ENCODE peak calls at places on chromosomes 11 and 22, in nine cellular contexts. O is A549; W is GM23338; D is CD4-positive, alpha-beta memory T cell; N is right cardiac atrium; T is cardiac muscle cell; B is Peyer's patch; E is Karpas-422; S is CD4-positive, CD25-positive, alpha-beta regulatory T cell. J is an unnamed sample. For H3K4me1, the result is how much of the 10 kb centered on the place peaks cover.

GRCh38 chr11:127474735-127475134 is 474.2 kb upstream of the KIRREL3 start:
- DNase-seq in O (no peak), W (no peak), D (no peak), N (no peak), T (no peak), B (no peak), E (no peak), S (no peak), J (no peak)

GRCh38 chr11:101487775-101488174 is 96.0 kb downstream of the TRPC6 start:
- DNase-seq in O (no peak), W (no peak), D (no peak), N (no peak), T (no peak), B (no peak), E (no peak), S (no peak), J (no peak)

GRCh38 chr11:70872950-70873735 is 379.2 kb downstream of the SHANK2 start:
- DNase-seq in O (no peak), W (peak), D (no peak), N (no peak), T (no peak), B (no peak), E (no peak), S (no peak), J (no peak)

GRCh38 chr11:28837599-28837998 is 729.4 kb downstream of the METTL15 start:
- DNase-seq in O (no peak), W (no peak), D (no peak), N (no peak), T (no peak), B (no peak), E (no peak), S (no peak), J (no peak)

GRCh38 chr11:119691020-119691666 is 37.9 kb downstream of the NECTIN1 start:
- DNase-seq in O (no peak), W (no peak), D (peak), N (no peak), T (no peak), B (no peak), E (peak), S (no peak), J (no peak)

GRCh38 chr22:30947163-30947820 is 21.3 kb downstream of the MORC2 start:
- DNase-seq in O (no peak), W (no peak), D (no peak), N (peak), T (no peak), B (no peak), E (no peak), S (no peak), J (no peak)

GRCh38 chr11:121444508-121444907 is 7.6 kb upstream of the SORL1 start:
- DNase-seq in O (no peak), W (no peak), D (no peak), N (no peak), T (no peak), B (no peak), E (peak), S (no peak), J (no peak)

GRCh38 chr11:113373306-113373705 is 14.3 kb upstream of the ANKK1 start:
- DNase-seq in O (no peak), W (no peak), D (no peak), N (no peak), T (no peak), B (no peak), E (no peak), S (no peak), J (no peak)

GRCh38 chr11:86559311-86559945 is 113.0 kb downstream of the ME3 start:
- DNase-seq in O (no peak), W (no peak), D (no peak), N (peak), T (peak), B (no peak), E (no peak), S (no peak), J (no peak)

GRCh38 chr22:43088616-43088978 is 594 bp downstream of the TTLL1 start:
- DNase-seq in O (no peak), W (no peak), D (no peak), N (no peak), T (no peak), B (no peak), E (no peak), S (no peak), J (no peak)

GRCh38 chr11:104798794-104799193 is 99.5 kb downstream of the CASP12 start:
- DNase-seq in O (no peak), W (no peak), D (peak), N (no peak), T (no peak), B (no peak), E (no peak), S (no peak), J (no peak)

GRCh38 chr22:43851058-43851978 is 11.0 kb downstream of the SULT4A1 start:
- DNase-seq in O (no peak), W (no peak), D (no peak), N (no peak), T (no peak), B (no peak), E (no peak), S (no peak), J (no peak)

GRCh38 chr11:117822031-117822521 is 2.5 kb downstream of the FXYD2 start:
- DNase-seq in O (no peak), W (peak), D (no peak), N (peak), T (peak), B (no peak), E (peak), S (no peak), J (peak)

GRCh38 chr11:65780770-65781151 is at the start of gene AP5B1:
- DNase-seq in O (peak), W (peak), D (peak), N (peak), T (peak), B (peak), E (peak), S (peak), J (no peak)

GRCh38 chr11:78268516-78269410 is 80.0 kb downstream of the USP35 start:
- DNase-seq in O (no peak), W (no peak), D (no peak), N (peak), T (no peak), B (no peak), E (no peak), S (no peak), J (no peak)

GRCh38 chr11:76239483-76240142 is 33.3 kb upstream of the WNT11 start:
- DNase-seq in O (no peak), W (no peak), D (no peak), N (no peak), T (no peak), B (no peak), E (no peak), S (no peak), J (no peak)

GRCh38 chr22:20957691-20958440 is 9.2 kb upstream of the AIFM3 start:
- DNase-seq in O (peak), W (peak), D (no peak), N (peak), T (peak), B (no peak), E (peak), S (no peak), J (no peak)

GRCh38 chr11:128157423-128158298 is 429.7 kb downstream of the ETS1 start:
- DNase-seq in O (peak), W (peak), D (peak), N (no peak), T (peak), B (peak), E (peak), S (peak), J (peak)

GRCh38 chr11:33377100-33377851 is 120.1 kb downstream of the HIPK3 start:
- DNase-seq in O (no peak), W (no peak), D (no peak), N (no peak), T (no peak), B (no peak), E (no peak), S (no peak), J (no peak)

GRCh38 chr11:111585371-111585770 is 16.9 kb upstream of the SIK2 start:
- DNase-seq in O (no peak), W (no peak), D (no peak), N (no peak), T (no peak), B (no peak), E (peak), S (no peak), J (no peak)

GRCh38 chr11:26028294-26028954 is 303.5 kb upstream of the ANO3 start:
- DNase-seq in O (no peak), W (no peak), D (no peak), N (no peak), T (no peak), B (no peak), E (no peak), S (no peak), J (no peak)

GRCh38 chr11:27183672-27184457 is 143.2 kb downstream of the BBOX1 start:
- DNase-seq in O (peak), W (peak), D (peak), N (peak), T (peak), B (peak), E (peak), S (peak), J (peak)

GRCh38 chr22:43824724-43825485 is 12.8 kb upstream of the EFCAB6 start:
- DNase-seq in O (no peak), W (no peak), D (no peak), N (no peak), T (no peak), B (no peak), E (no peak), S (no peak), J (no peak)

GRCh38 chr11:75239551-75240290 is 853 bp upstream of the TPBGL start:
- DNase-seq in O (no peak), W (peak), D (no peak), N (no peak), T (no peak), B (peak), E (no peak), S (no peak), J (no peak)

GRCh38 chr11:134468796-134469195 is 56.8 kb upstream of the B3GAT1 start:
- DNase-seq in O (no peak), W (no peak), D (no peak), N (no peak), T (no peak), B (no peak), E (no peak), S (no peak), J (no peak)

GRCh38 chr22:30028731-30029130 is 51.5 kb upstream of the HORMAD2 start:
- DNase-seq in O (no peak), W (no peak), D (no peak), N (no peak), T (no peak), B (no peak), E (no peak), S (no peak), J (no peak)

GRCh38 chr22:49419661-49420060 is 408.0 kb downstream of the BRD1 start:
- DNase-seq in O (no peak), W (no peak), D (no peak), N (no peak), T (no peak), B (no peak), E (no peak), S (no peak), J (no peak)

GRCh38 chr11:80758787-80759186 is 1318.0 kb upstream of the TENM4 start:
- DNase-seq in O (no peak), W (no peak), D (no peak), N (no peak), T (no peak), B (no peak), E (no peak), S (no peak), J (no peak)

GRCh38 chr11:97856666-97857065 is 1164.1 kb upstream of the CNTN5 start:
- DNase-seq in O (no peak), W (peak), D (no peak), N (no peak), T (no peak), B (no peak), E (no peak), S (no peak), J (no peak)

GRCh38 chr22:26670459-26670858 is 13.1 kb downstream of the MIAT start:
- DNase-seq in O (no peak), W (no peak), D (no peak), N (no peak), T (no peak), B (no peak), E (peak), S (no peak), J (no peak)

GRCh38 chr22:26663374-26663923 is 6.1 kb downstream of the MIAT start:
- DNase-seq in O (no peak), W (no peak), D (no peak), N (no peak), T (no peak), B (no peak), E (peak), S (no peak), J (no peak)

GRCh38 chr22:26669060-26669481 is 11.7 kb downstream of the MIAT start:
- DNase-seq in O (no peak), W (peak), D (no peak), N (no peak), T (peak), B (no peak), E (peak), S (no peak), J (peak)

GRCh38 chr22:26666035-26666338 is 8.6 kb downstream of the MIAT start:
- DNase-seq in O (no peak), W (no peak), D (no peak), N (no peak), T (no peak), B (no peak), E (no peak), S (no peak), J (no peak)

GRCh38 chr22:26667140-26667539 is 9.8 kb downstream of the MIAT start:
- DNase-seq in O (no peak), W (no peak), D (no peak), N (no peak), T (no peak), B (no peak), E (no peak), S (no peak), J (no peak)
- H3K4me1 ChIP-seq in O (under half), W (under half), D (half or more), N (under half), T (under half), B (under half), E (half or more), S (half or more), J (under half)

GRCh38 chr22:37897805-37898204 is 8.3 kb upstream of the MICALL1 start:
- DNase-seq in O (no peak), W (no peak), D (no peak), N (no peak), T (no peak), B (no peak), E (no peak), S (no peak), J (no peak)

GRCh38 chr22:37898441-37899181 is 7.5 kb upstream of the MICALL1 start:
- DNase-seq in O (no peak), W (peak), D (no peak), N (no peak), T (peak), B (no peak), E (no peak), S (no peak), J (peak)

GRCh38 chr22:37894939-37895670 is 11.0 kb upstream of the MICALL1 start:
- DNase-seq in O (no peak), W (peak), D (no peak), N (no peak), T (peak), B (no peak), E (no peak), S (no peak), J (no peak)

GRCh38 chr22:37896181-37896592 is 9.9 kb upstream of the MICALL1 start:
- DNase-seq in O (no peak), W (peak), D (peak), N (no peak), T (no peak), B (peak), E (no peak), S (no peak), J (no peak)

GRCh38 chr22:37896939-37897338 is 9.2 kb upstream of the MICALL1 start:
- DNase-seq in O (no peak), W (no peak), D (no peak), N (no peak), T (no peak), B (no peak), E (no peak), S (no peak), J (no peak)
- H3K4me1 ChIP-seq in O (under half), W (under half), D (under half), N (under half), T (under half), B (under half), E (under half), S (under half), J (under half)

GRCh38 chr11:61119055-61119454 is 16.8 kb downstream of the CD5 start:
- DNase-seq in O (no peak), W (no peak), D (no peak), N (no peak), T (no peak), B (no peak), E (no peak), S (no peak), J (no peak)
- H3K4me1 ChIP-seq in O (under half), W (under half), D (half or more), N (under half), T (under half), B (under half), E (under half), S (half or more), J (under half)

DNA sequence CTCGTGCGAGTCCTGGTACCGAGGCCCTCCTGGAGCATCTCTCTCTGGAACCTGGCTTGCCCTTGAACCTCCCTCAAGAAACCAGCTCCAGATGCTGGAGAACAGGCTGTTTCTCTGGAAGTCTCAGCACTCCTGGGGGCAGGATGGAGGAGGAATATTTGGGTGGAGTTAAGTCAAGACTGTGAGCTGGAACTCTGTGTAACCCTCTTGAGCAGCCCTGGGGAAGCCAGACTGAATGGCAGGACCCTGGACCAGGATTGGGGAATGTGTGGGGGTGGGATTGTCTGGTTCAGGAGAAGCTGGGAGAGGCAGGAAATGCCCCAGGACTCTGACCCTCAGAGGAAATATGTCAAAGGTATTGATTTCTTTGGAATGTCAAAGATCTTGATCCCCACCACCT is 7.7 kb downstream of the CREB3L1 start:
- DNase-seq in O (no peak), W (no peak), D (no peak), N (no peak), T (no peak), B (no peak), E (no peak), S (no peak), J (no peak)
- H3K4me1 ChIP-seq in O (under half), W (under half), D (under half), N (under half), T (under half), B (under half), E (under half), S (under half), J (under half)

GRCh38 chr11:9619004-9619403 is 44.9 kb upstream of the SWAP70 start:
- DNase-seq in O (no peak), W (no peak), D (no peak), N (no peak), T (no peak), B (no peak), E (no peak), S (no peak), J (no peak)

GRCh38 chr11:9615031-9615451 is 41.6 kb downstream of the WEE1 start:
- DNase-seq in O (no peak), W (no peak), D (no peak), N (no peak), T (no peak), B (peak), E (peak), S (no peak), J (no peak)

GRCh38 chr11:9616042-9616640 is 42.7 kb downstream of the WEE1 start:
- DNase-seq in O (no peak), W (no peak), D (no peak), N (no peak), T (no peak), B (no peak), E (peak), S (no peak), J (no peak)

GRCh38 chr11:9617960-9618359 is 44.5 kb downstream of the WEE1 start:
- DNase-seq in O (no peak), W (no peak), D (no peak), N (no peak), T (no peak), B (no peak), E (no peak), S (no peak), J (no peak)

GRCh38 chr11:9616858-9617257 is 43.4 kb downstream of the WEE1 start:
- DNase-seq in O (no peak), W (no peak), D (no peak), N (no peak), T (no peak), B (no peak), E (no peak), S (no peak), J (no peak)
- H3K4me1 ChIP-seq in O (under half), W (under half), D (under half), N (under half), T (under half), B (under half), E (half or more), S (under half), J (under half)

GRCh38 chr11:83852775-83853442 is 566.7 kb upstream of the CCDC90B start:
- DNase-seq in O (no peak), W (no peak), D (no peak), N (no peak), T (no peak), B (no peak), E (no peak), S (no peak), J (no peak)
- H3K4me1 ChIP-seq in O (under half), W (under half), D (under half), N (under half), T (under half), B (under half), E (under half), S (under half), J (under half)